ENCODE peak calls at places on chromosomes 2 and 18, in nine cellular contexts. W, N, P, L, G, S, C, X and V are unnamed samples.

GRCh38 chr2:158953926-158954763 is 14.3 kb upstream of the TANC1 start:
- DNase-seq in W (peak; percentile 45), N (peak; percentile 95), P (peak; percentile 86), L (no peak), G (peak; percentile 78), S (peak; percentile 38), C (peak; percentile 93), X (peak; percentile 9), V (no peak)

GRCh38 chr18:62280058-62280457 is 45.1 kb upstream of the TNFRSF11A start:
- DNase-seq in W (no peak), N (no peak), P (no peak), L (no peak), G (no peak), S (no peak), C (no peak), X (no peak), V (no peak)

GRCh38 chr18:24402209-24402785 is 4.7 kb upstream of the OSBPL1A start:
- DNase-seq in W (peak; percentile 54), N (no peak), P (no peak), L (no peak), G (no peak), S (no peak), C (no peak), X (no peak), V (no peak)

GRCh38 chr18:58569490-58569911 is 59.4 kb downstream of the ALPK2 start:
- DNase-seq in W (no peak), N (no peak), P (no peak), L (no peak), G (no peak), S (no peak), C (no peak), X (no peak), V (no peak)

GRCh38 chr2:237546876-237547395 is 19.4 kb upstream of the PRLH start:
- DNase-seq in W (no peak), N (no peak), P (no peak), L (no peak), G (no peak), S (no peak), C (no peak), X (no peak), V (no peak)

GRCh38 chr18:54263904-54264336 is 5.4 kb upstream of the POLI start:
- DNase-seq in W (no peak), N (no peak), P (no peak), L (no peak), G (no peak), S (peak; percentile 34), C (no peak), X (no peak), V (peak; percentile 90)

GRCh38 chr2:189050110-189050712 is 76.0 kb downstream of the COL3A1 start:
- DNase-seq in W (no peak), N (no peak), P (no peak), L (no peak), G (no peak), S (no peak), C (no peak), X (no peak), V (no peak)

GRCh38 chr18:47247833-47248609 is 3.4 kb downstream of the SKOR2 start:
- DNase-seq in W (peak; percentile 38), N (no peak), P (no peak), L (no peak), G (no peak), S (no peak), C (no peak), X (no peak), V (no peak)

GRCh38 chr2:223959688-223960087 is 2.4 kb downstream of the MRPL44 start:
- DNase-seq in W (no peak), N (no peak), P (no peak), L (no peak), G (no peak), S (no peak), C (peak; percentile 45), X (no peak), V (no peak)

GRCh38 chr2:143473206-143473605 is 344.0 kb downstream of the ARHGAP15 start:
- DNase-seq in W (no peak), N (peak; percentile 10), P (no peak), L (no peak), G (no peak), S (no peak), C (peak; percentile 77), X (no peak), V (no peak)

GRCh38 chr2:134866498-134867099 is 28.2 kb downstream of the ACMSD start:
- DNase-seq in W (no peak), N (no peak), P (no peak), L (no peak), G (no peak), S (no peak), C (peak; percentile 55), X (no peak), V (no peak)

GRCh38 chr2:84749442-84749841 is 131.4 kb downstream of the TRABD2A start:
- DNase-seq in W (no peak), N (no peak), P (no peak), L (no peak), G (no peak), S (no peak), C (no peak), X (no peak), V (no peak)

GRCh38 chr2:60312618-60313017 is 240.8 kb downstream of the BCL11A start:
- DNase-seq in W (no peak), N (no peak), P (no peak), L (no peak), G (no peak), S (no peak), C (no peak), X (no peak), V (peak; percentile 58)

GRCh38 chr2:9975805-9976447 is 24.4 kb downstream of the GRHL1 start:
- DNase-seq in W (no peak), N (peak; percentile 94), P (no peak), L (no peak), G (peak; percentile 88), S (no peak), C (peak; percentile 98), X (no peak), V (no peak)

GRCh38 chr2:240111253-240111652 is 24.9 kb downstream of the COPS9 start:
- DNase-seq in W (no peak), N (no peak), P (no peak), L (no peak), G (no peak), S (no peak), C (no peak), X (no peak), V (no peak)

GRCh38 chr18:63974991-63975390 is 5.1 kb downstream of the SERPINB8 start:
- DNase-seq in W (no peak), N (peak; percentile 4), P (no peak), L (no peak), G (peak; percentile 11), S (no peak), C (peak; percentile 23), X (no peak), V (no peak)

GRCh38 chr2:133266926-133267590 is 301.2 kb downstream of the NCKAP5 start:
- DNase-seq in W (peak; percentile 21), N (peak; percentile 43), P (no peak), L (no peak), G (no peak), S (no peak), C (no peak), X (no peak), V (no peak)